ENCODE peak calls at places on chromosomes 1 and 21, in ten cellular contexts. One of them, this sample, is unnamed.

GRCh38 chr1:30525980-30526651 is 197.3 kb downstream of the MATN1 start:
- DNase-seq in stimulated activated CD8-positive, alpha-beta memory T cell treated with anti-CD3 and anti-CD28 coated beads, Interleukin-4, amount 100 ng/mL, for 4 hours: no peak
- DNase-seq in T-cell: no peak
- DNase-seq in kidney tubule cell: peak
- DNase-seq in AG10803: peak
- DNase-seq in hepatic stellate cell: no peak
- DNase-seq in activated gamma-delta T cell treated with anti-CD3 and anti-CD28 coated beads, Interleukin-2, amount 50 U/mL, for 16 hours: no peak
- DNase-seq in NCI-H1105 treated with DMSO at 0.1 percent for 48 hours: no peak
- DNase-seq in T follicular helper cell: no peak
- DNase-seq in Right ventricle myocardium superior: peak
- DNase-seq in this sample: no peak

GRCh38 chr1:38455829-38456563 is 403.6 kb downstream of the RRAGC start:
- DNase-seq in hepatic stellate cell: peak
- DNase-seq in activated gamma-delta T cell treated with anti-CD3 and anti-CD28 coated beads, Interleukin-2, amount 50 U/mL, for 16 hours: no peak
- DNase-seq in Right ventricle myocardium superior: no peak
- DNase-seq in T-cell: no peak
- DNase-seq in NCI-H1105 treated with DMSO at 0.1 percent for 48 hours: no peak
- DNase-seq in stimulated activated CD8-positive, alpha-beta memory T cell treated with anti-CD3 and anti-CD28 coated beads, Interleukin-4, amount 100 ng/mL, for 4 hours: no peak
- DNase-seq in AG10803: no peak
- DNase-seq in kidney tubule cell: no peak
- DNase-seq in T follicular helper cell: no peak
- DNase-seq in this sample: no peak

GRCh38 chr21:31537872-31538576 is 121.5 kb upstream of the SOD1 start:
- DNase-seq in stimulated activated CD8-positive, alpha-beta memory T cell treated with anti-CD3 and anti-CD28 coated beads, Interleukin-4, amount 100 ng/mL, for 4 hours: no peak
- DNase-seq in T-cell: no peak
- DNase-seq in activated gamma-delta T cell treated with anti-CD3 and anti-CD28 coated beads, Interleukin-2, amount 50 U/mL, for 16 hours: no peak
- DNase-seq in Right ventricle myocardium superior: no peak
- DNase-seq in NCI-H1105 treated with DMSO at 0.1 percent for 48 hours: no peak
- DNase-seq in hepatic stellate cell: no peak
- DNase-seq in T follicular helper cell: no peak
- DNase-seq in AG10803: no peak
- DNase-seq in kidney tubule cell: no peak
- DNase-seq in this sample: no peak

GRCh38 chr1:67746299-67746698 is 61.3 kb downstream of the GADD45A start:
- DNase-seq in stimulated activated CD8-positive, alpha-beta memory T cell treated with anti-CD3 and anti-CD28 coated beads, Interleukin-4, amount 100 ng/mL, for 4 hours: no peak
- DNase-seq in kidney tubule cell: no peak
- DNase-seq in NCI-H1105 treated with DMSO at 0.1 percent for 48 hours: no peak
- DNase-seq in AG10803: peak
- DNase-seq in T follicular helper cell: no peak
- DNase-seq in Right ventricle myocardium superior: no peak
- DNase-seq in activated gamma-delta T cell treated with anti-CD3 and anti-CD28 coated beads, Interleukin-2, amount 50 U/mL, for 16 hours: no peak
- DNase-seq in T-cell: no peak
- DNase-seq in hepatic stellate cell: peak
- DNase-seq in this sample: peak

GRCh38 chr1:40266786-40267535 is 8.9 kb downstream of the ZMPSTE24 start:
- DNase-seq in kidney tubule cell: no peak
- DNase-seq in T follicular helper cell: no peak
- DNase-seq in NCI-H1105 treated with DMSO at 0.1 percent for 48 hours: no peak
- DNase-seq in stimulated activated CD8-positive, alpha-beta memory T cell treated with anti-CD3 and anti-CD28 coated beads, Interleukin-4, amount 100 ng/mL, for 4 hours: no peak
- DNase-seq in T-cell: no peak
- DNase-seq in Right ventricle myocardium superior: no peak
- DNase-seq in AG10803: no peak
- DNase-seq in activated gamma-delta T cell treated with anti-CD3 and anti-CD28 coated beads, Interleukin-2, amount 50 U/mL, for 16 hours: no peak
- DNase-seq in hepatic stellate cell: no peak
- DNase-seq in this sample: no peak

GRCh38 chr1:175480343-175480827 is 263.0 kb downstream of the TNR start:
- DNase-seq in T follicular helper cell: no peak
- DNase-seq in hepatic stellate cell: no peak
- DNase-seq in activated gamma-delta T cell treated with anti-CD3 and anti-CD28 coated beads, Interleukin-2, amount 50 U/mL, for 16 hours: no peak
- DNase-seq in kidney tubule cell: peak
- DNase-seq in AG10803: no peak
- DNase-seq in NCI-H1105 treated with DMSO at 0.1 percent for 48 hours: no peak
- DNase-seq in Right ventricle myocardium superior: no peak
- DNase-seq in T-cell: no peak
- DNase-seq in stimulated activated CD8-positive, alpha-beta memory T cell treated with anti-CD3 and anti-CD28 coated beads, Interleukin-4, amount 100 ng/mL, for 4 hours: no peak
- DNase-seq in this sample: no peak

GRCh38 chr1:94325379-94326302 is 88.3 kb upstream of the ARHGAP29 start:
- DNase-seq in AG10803: peak
- DNase-seq in stimulated activated CD8-positive, alpha-beta memory T cell treated with anti-CD3 and anti-CD28 coated beads, Interleukin-4, amount 100 ng/mL, for 4 hours: no peak
- DNase-seq in NCI-H1105 treated with DMSO at 0.1 percent for 48 hours: no peak
- DNase-seq in T follicular helper cell: no peak
- DNase-seq in hepatic stellate cell: peak
- DNase-seq in kidney tubule cell: peak
- DNase-seq in activated gamma-delta T cell treated with anti-CD3 and anti-CD28 coated beads, Interleukin-2, amount 50 U/mL, for 16 hours: no peak
- DNase-seq in T-cell: no peak
- DNase-seq in Right ventricle myocardium superior: no peak
- DNase-seq in this sample: no peak

GRCh38 chr21:16084776-16085364 is 355.1 kb downstream of the USP25 start:
- DNase-seq in T follicular helper cell: no peak
- DNase-seq in AG10803: peak
- DNase-seq in kidney tubule cell: peak
- DNase-seq in hepatic stellate cell: no peak
- DNase-seq in T-cell: no peak
- DNase-seq in NCI-H1105 treated with DMSO at 0.1 percent for 48 hours: no peak
- DNase-seq in Right ventricle myocardium superior: peak
- DNase-seq in stimulated activated CD8-positive, alpha-beta memory T cell treated with anti-CD3 and anti-CD28 coated beads, Interleukin-4, amount 100 ng/mL, for 4 hours: no peak
- DNase-seq in activated gamma-delta T cell treated with anti-CD3 and anti-CD28 coated beads, Interleukin-2, amount 50 U/mL, for 16 hours: no peak
- DNase-seq in this sample: no peak

GRCh38 chr1:200558866-200559459 is 61.6 kb downstream of the KIF14 start:
- DNase-seq in T-cell: no peak
- DNase-seq in AG10803: peak
- DNase-seq in hepatic stellate cell: peak
- DNase-seq in NCI-H1105 treated with DMSO at 0.1 percent for 48 hours: peak
- DNase-seq in activated gamma-delta T cell treated with anti-CD3 and anti-CD28 coated beads, Interleukin-2, amount 50 U/mL, for 16 hours: no peak
- DNase-seq in kidney tubule cell: peak
- DNase-seq in stimulated activated CD8-positive, alpha-beta memory T cell treated with anti-CD3 and anti-CD28 coated beads, Interleukin-4, amount 100 ng/mL, for 4 hours: no peak
- DNase-seq in Right ventricle myocardium superior: no peak
- DNase-seq in T follicular helper cell: no peak
- DNase-seq in this sample: no peak

GRCh38 chr1:31812158-31812829 is 3.5 kb downstream of the SPOCD1 start:
- DNase-seq in stimulated activated CD8-positive, alpha-beta memory T cell treated with anti-CD3 and anti-CD28 coated beads, Interleukin-4, amount 100 ng/mL, for 4 hours: no peak
- DNase-seq in kidney tubule cell: no peak
- DNase-seq in T follicular helper cell: no peak
- DNase-seq in activated gamma-delta T cell treated with anti-CD3 and anti-CD28 coated beads, Interleukin-2, amount 50 U/mL, for 16 hours: no peak
- DNase-seq in Right ventricle myocardium superior: no peak
- DNase-seq in hepatic stellate cell: no peak
- DNase-seq in T-cell: no peak
- DNase-seq in NCI-H1105 treated with DMSO at 0.1 percent for 48 hours: no peak
- DNase-seq in AG10803: no peak
- DNase-seq in this sample: no peak

GRCh38 chr1:4593106-4593505 is 61.3 kb upstream of the AJAP1 start:
- DNase-seq in Right ventricle myocardium superior: no peak
- DNase-seq in activated gamma-delta T cell treated with anti-CD3 and anti-CD28 coated beads, Interleukin-2, amount 50 U/mL, for 16 hours: no peak
- DNase-seq in T-cell: no peak
- DNase-seq in stimulated activated CD8-positive, alpha-beta memory T cell treated with anti-CD3 and anti-CD28 coated beads, Interleukin-4, amount 100 ng/mL, for 4 hours: no peak
- DNase-seq in hepatic stellate cell: no peak
- DNase-seq in NCI-H1105 treated with DMSO at 0.1 percent for 48 hours: no peak
- DNase-seq in AG10803: no peak
- DNase-seq in T follicular helper cell: no peak
- DNase-seq in kidney tubule cell: no peak
- DNase-seq in this sample: no peak

GRCh38 chr1:20325407-20325737 is 34.7 kb downstream of the VWA5B1 start:
- DNase-seq in T-cell: no peak
- DNase-seq in activated gamma-delta T cell treated with anti-CD3 and anti-CD28 coated beads, Interleukin-2, amount 50 U/mL, for 16 hours: no peak
- DNase-seq in NCI-H1105 treated with DMSO at 0.1 percent for 48 hours: no peak
- DNase-seq in kidney tubule cell: no peak
- DNase-seq in hepatic stellate cell: no peak
- DNase-seq in AG10803: no peak
- DNase-seq in stimulated activated CD8-positive, alpha-beta memory T cell treated with anti-CD3 and anti-CD28 coated beads, Interleukin-4, amount 100 ng/mL, for 4 hours: no peak
- DNase-seq in Right ventricle myocardium superior: no peak
- DNase-seq in T follicular helper cell: no peak
- DNase-seq in this sample: no peak

GRCh38 chr1:10210841-10211804 is 753 bp downstream of the KIF1B start:
- DNase-seq in hepatic stellate cell: peak
- DNase-seq in T follicular helper cell: no peak
- DNase-seq in stimulated activated CD8-positive, alpha-beta memory T cell treated with anti-CD3 and anti-CD28 coated beads, Interleukin-4, amount 100 ng/mL, for 4 hours: no peak
- DNase-seq in NCI-H1105 treated with DMSO at 0.1 percent for 48 hours: peak
- DNase-seq in AG10803: peak
- DNase-seq in Right ventricle myocardium superior: peak
- DNase-seq in T-cell: no peak
- DNase-seq in kidney tubule cell: peak
- DNase-seq in activated gamma-delta T cell treated with anti-CD3 and anti-CD28 coated beads, Interleukin-2, amount 50 U/mL, for 16 hours: no peak
- DNase-seq in this sample: peak